ENCODE peak calls at places on chromosome 11, in six cellular contexts. One of them, this sample, is unnamed.

GRCh38 chr11:124761301-124762021 is 629 bp downstream of the ESAM start:
- DNase-seq in tibial nerve: no peak
- DNase-seq in H1: no peak
- DNase-seq in AG10803: no peak
- DNase-seq in LNCaP clone FGC: no peak
- DNase-seq in heart left ventricle: peak
- DNase-seq in this sample: no peak

GRCh38 chr11:100753144-100753543 is 66.1 kb downstream of the ARHGAP42 start:
- DNase-seq in tibial nerve: no peak
- DNase-seq in H1: peak
- DNase-seq in AG10803: no peak
- DNase-seq in LNCaP clone FGC: no peak
- DNase-seq in heart left ventricle: no peak
- DNase-seq in this sample: no peak

GRCh38 chr11:36288442-36289225 is 590 bp downstream of the COMMD9 start:
- DNase-seq in tibial nerve: no peak
- DNase-seq in H1: no peak
- DNase-seq in AG10803: no peak
- DNase-seq in LNCaP clone FGC: no peak
- DNase-seq in heart left ventricle: no peak
- DNase-seq in this sample: no peak

GRCh38 chr11:26841818-26842457 is 120.1 kb upstream of the SLC5A12 start:
- DNase-seq in tibial nerve: no peak
- DNase-seq in H1: no peak
- DNase-seq in AG10803: peak
- DNase-seq in LNCaP clone FGC: no peak
- DNase-seq in heart left ventricle: no peak
- DNase-seq in this sample: no peak

GRCh38 chr11:88411265-88411664 is 73.7 kb upstream of the CTSC start:
- DNase-seq in tibial nerve: no peak
- DNase-seq in H1: no peak
- DNase-seq in AG10803: peak
- DNase-seq in LNCaP clone FGC: no peak
- DNase-seq in heart left ventricle: no peak
- DNase-seq in this sample: no peak

GRCh38 chr11:2097356-2097997 is 41.7 kb downstream of the IGF2 start:
- DNase-seq in tibial nerve: peak
- DNase-seq in H1: peak
- DNase-seq in AG10803: peak
- DNase-seq in LNCaP clone FGC: no peak
- DNase-seq in heart left ventricle: peak
- DNase-seq in this sample: no peak

GRCh38 chr11:72278911-72279310 is 34.9 kb upstream of the PHOX2A start:
- DNase-seq in tibial nerve: no peak
- DNase-seq in H1: no peak
- DNase-seq in AG10803: peak
- DNase-seq in LNCaP clone FGC: no peak
- DNase-seq in heart left ventricle: no peak
- DNase-seq in this sample: no peak

GRCh38 chr11:75442161-75442885 is 9.3 kb upstream of the KLHL35 start:
- DNase-seq in tibial nerve: no peak
- DNase-seq in H1: no peak
- DNase-seq in AG10803: no peak
- DNase-seq in LNCaP clone FGC: no peak
- DNase-seq in heart left ventricle: no peak
- DNase-seq in this sample: no peak

GRCh38 chr11:83827520-83827919 is 541.4 kb upstream of the CCDC90B start:
- DNase-seq in tibial nerve: no peak
- DNase-seq in H1: no peak
- DNase-seq in AG10803: peak
- DNase-seq in LNCaP clone FGC: no peak
- DNase-seq in heart left ventricle: no peak
- DNase-seq in this sample: no peak

GRCh38 chr11:26573896-26574295 is 1.8 kb upstream of the MUC15 start:
- DNase-seq in tibial nerve: no peak
- DNase-seq in H1: no peak
- DNase-seq in AG10803: no peak
- DNase-seq in LNCaP clone FGC: no peak
- DNase-seq in heart left ventricle: no peak
- DNase-seq in this sample: no peak

GRCh38 chr11:63911440-63911839 is 5.5 kb downstream of the RCOR2 start:
- DNase-seq in tibial nerve: no peak
- DNase-seq in H1: no peak
- DNase-seq in AG10803: no peak
- DNase-seq in LNCaP clone FGC: no peak
- DNase-seq in heart left ventricle: no peak
- DNase-seq in this sample: no peak

GRCh38 chr11:72614381-72614780 is 59.8 kb downstream of the PDE2A start:
- DNase-seq in tibial nerve: no peak
- DNase-seq in H1: no peak
- DNase-seq in AG10803: no peak
- DNase-seq in LNCaP clone FGC: no peak
- DNase-seq in heart left ventricle: no peak
- DNase-seq in this sample: no peak

GRCh38 chr11:83127309-83127636 is 29.7 kb upstream of the PCF11 start:
- DNase-seq in tibial nerve: no peak
- DNase-seq in H1: no peak
- DNase-seq in AG10803: no peak
- DNase-seq in LNCaP clone FGC: no peak
- DNase-seq in heart left ventricle: no peak
- DNase-seq in this sample: no peak

GRCh38 chr11:68038718-68039525 is at the start of gene TCIRG1:
- DNase-seq in tibial nerve: peak
- DNase-seq in H1: peak
- DNase-seq in AG10803: peak
- DNase-seq in LNCaP clone FGC: peak
- DNase-seq in heart left ventricle: peak
- DNase-seq in this sample: no peak

GRCh38 chr11:59801981-59802638 is 8.5 kb downstream of the MRPL16 start:
- DNase-seq in tibial nerve: peak
- DNase-seq in H1: no peak
- DNase-seq in AG10803: peak
- DNase-seq in LNCaP clone FGC: no peak
- DNase-seq in heart left ventricle: no peak
- DNase-seq in this sample: no peak

GRCh38 chr11:32152821-32153220 is 61.9 kb downstream of the RCN1 start:
- DNase-seq in tibial nerve: no peak
- DNase-seq in H1: no peak
- DNase-seq in AG10803: no peak
- DNase-seq in LNCaP clone FGC: no peak
- DNase-seq in heart left ventricle: no peak
- DNase-seq in this sample: no peak

GRCh38 chr11:118699508-118700220 is 20.2 kb upstream of the TREH start:
- DNase-seq in tibial nerve: no peak
- DNase-seq in H1: no peak
- DNase-seq in AG10803: no peak
- DNase-seq in LNCaP clone FGC: no peak
- DNase-seq in heart left ventricle: no peak
- DNase-seq in this sample: no peak

GRCh38 chr11:118342503-118343161 is at the start of gene CD3D:
- DNase-seq in tibial nerve: no peak
- DNase-seq in H1: no peak
- DNase-seq in AG10803: no peak
- DNase-seq in LNCaP clone FGC: no peak
- DNase-seq in heart left ventricle: no peak
- DNase-seq in this sample: no peak

GRCh38 chr11:34379081-34379480 is 21.3 kb upstream of the ABTB2 start:
- DNase-seq in tibial nerve: no peak
- DNase-seq in H1: no peak
- DNase-seq in AG10803: no peak
- DNase-seq in LNCaP clone FGC: no peak
- DNase-seq in heart left ventricle: no peak
- DNase-seq in this sample: no peak

GRCh38 chr11:9264381-9265210 is 554 bp downstream of the DENND5A start:
- DNase-seq in tibial nerve: peak
- DNase-seq in H1: no peak
- DNase-seq in AG10803: peak
- DNase-seq in LNCaP clone FGC: no peak
- DNase-seq in heart left ventricle: peak
- DNase-seq in this sample: no peak

GRCh38 chr11:75554258-75555022 is 7.6 kb upstream of the SERPINH1 start:
- DNase-seq in tibial nerve: peak
- DNase-seq in H1: no peak
- DNase-seq in AG10803: peak
- DNase-seq in LNCaP clone FGC: no peak
- DNase-seq in heart left ventricle: peak
- DNase-seq in this sample: no peak

GRCh38 chr11:124801636-124802312 is 1.6 kb upstream of the MSANTD2 start:
- DNase-seq in tibial nerve: no peak
- DNase-seq in H1: no peak
- DNase-seq in AG10803: peak
- DNase-seq in LNCaP clone FGC: no peak
- DNase-seq in heart left ventricle: no peak
- DNase-seq in this sample: no peak

GRCh38 chr11:60485987-60486386 is 6.6 kb upstream of the MS4A12 start:
- DNase-seq in tibial nerve: peak
- DNase-seq in H1: no peak
- DNase-seq in AG10803: no peak
- DNase-seq in LNCaP clone FGC: peak
- DNase-seq in heart left ventricle: no peak
- DNase-seq in this sample: no peak

GRCh38 chr11:7098235-7098832 is 9.5 kb downstream of the RBMXL2 start:
- DNase-seq in tibial nerve: peak
- DNase-seq in H1: no peak
- DNase-seq in AG10803: peak
- DNase-seq in LNCaP clone FGC: peak
- DNase-seq in heart left ventricle: no peak
- DNase-seq in this sample: no peak

GRCh38 chr11:94776351-94777321 is 8.5 kb downstream of the AMOTL1 start:
- DNase-seq in tibial nerve: no peak
- DNase-seq in H1: no peak
- DNase-seq in AG10803: peak
- DNase-seq in LNCaP clone FGC: no peak
- DNase-seq in heart left ventricle: peak
- DNase-seq in this sample: no peak

GRCh38 chr11:116791002-116791812 is 472 bp downstream of the APOA5 start:
- DNase-seq in tibial nerve: peak
- DNase-seq in H1: peak
- DNase-seq in AG10803: peak
- DNase-seq in LNCaP clone FGC: no peak
- DNase-seq in heart left ventricle: peak
- DNase-seq in this sample: peak

GRCh38 chr11:833114-833791 is 501 bp downstream of the CD151 start:
- DNase-seq in tibial nerve: no peak
- DNase-seq in H1: no peak
- DNase-seq in AG10803: peak
- DNase-seq in LNCaP clone FGC: no peak
- DNase-seq in heart left ventricle: peak
- DNase-seq in this sample: no peak

GRCh38 chr11:114821626-114822025 is 143.3 kb downstream of the NXPE2 start:
- DNase-seq in tibial nerve: no peak
- DNase-seq in H1: no peak
- DNase-seq in AG10803: peak
- DNase-seq in LNCaP clone FGC: no peak
- DNase-seq in heart left ventricle: no peak
- DNase-seq in this sample: no peak

GRCh38 chr11:30579348-30579747 is 6.8 kb downstream of the MPPED2 start:
- DNase-seq in tibial nerve: no peak
- DNase-seq in H1: no peak
- DNase-seq in AG10803: no peak
- DNase-seq in LNCaP clone FGC: no peak
- DNase-seq in heart left ventricle: no peak
- DNase-seq in this sample: no peak

GRCh38 chr11:6315811-6316425 is 4.4 kb downstream of the CAVIN3 start:
- DNase-seq in tibial nerve: peak
- DNase-seq in H1: no peak
- DNase-seq in AG10803: peak
- DNase-seq in LNCaP clone FGC: no peak
- DNase-seq in heart left ventricle: peak
- DNase-seq in this sample: no peak

GRCh38 chr11:1226981-1227550 is 4.2 kb downstream of the MUC5B start:
- DNase-seq in tibial nerve: no peak
- DNase-seq in H1: no peak
- DNase-seq in AG10803: no peak
- DNase-seq in LNCaP clone FGC: no peak
- DNase-seq in heart left ventricle: peak
- DNase-seq in this sample: peak

DNA sequence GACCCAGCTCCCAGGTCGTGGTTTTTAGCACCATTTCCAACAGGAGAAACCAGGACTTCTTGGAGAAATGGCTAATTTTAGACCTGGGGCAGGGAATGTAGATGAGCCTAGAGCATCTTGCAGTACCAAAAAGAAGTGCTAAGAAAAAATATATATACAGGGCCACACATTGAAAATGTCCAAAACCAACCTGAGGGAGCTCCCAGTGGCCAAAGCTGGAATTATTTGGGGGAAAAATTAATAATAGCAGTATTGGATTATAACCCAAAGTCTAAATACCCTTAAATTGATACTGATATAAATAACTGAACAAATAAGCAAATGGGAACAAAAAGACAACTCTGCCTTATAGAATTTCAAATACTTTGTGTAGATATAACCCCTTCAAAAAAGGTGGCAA is 108.0 kb downstream of the PARVA start:
- DNase-seq in tibial nerve: no peak
- DNase-seq in H1: no peak
- DNase-seq in AG10803: no peak
- DNase-seq in LNCaP clone FGC: no peak
- DNase-seq in heart left ventricle: no peak
- DNase-seq in this sample: no peak
- TF ChIP-seq CTCF in tibial nerve: no peak
- TF ChIP-seq CTCF in H1: peak
- TF ChIP-seq CTCF in AG10803: peak
- TF ChIP-seq CTCF in LNCaP clone FGC: peak
- TF ChIP-seq CTCF in heart left ventricle: no peak
- TF ChIP-seq CTCF in this sample: peak

GRCh38 chr11:81420668-81421550 is 1312.8 kb downstream of the FAM181B start:
- DNase-seq in tibial nerve: no peak
- DNase-seq in H1: peak
- DNase-seq in AG10803: no peak
- DNase-seq in LNCaP clone FGC: no peak
- DNase-seq in heart left ventricle: no peak
- DNase-seq in this sample: no peak
- TF ChIP-seq CTCF in tibial nerve: no peak
- TF ChIP-seq CTCF in H1: no peak
- TF ChIP-seq CTCF in AG10803: no peak
- TF ChIP-seq CTCF in LNCaP clone FGC: no peak
- TF ChIP-seq CTCF in heart left ventricle: no peak
- TF ChIP-seq CTCF in this sample: peak

GRCh38 chr11:126564588-126564987 is 209.1 kb downstream of the ST3GAL4 start:
- DNase-seq in tibial nerve: no peak
- DNase-seq in H1: peak
- DNase-seq in AG10803: no peak
- DNase-seq in LNCaP clone FGC: no peak
- DNase-seq in heart left ventricle: no peak
- DNase-seq in this sample: no peak
- TF ChIP-seq CTCF in tibial nerve: no peak
- TF ChIP-seq CTCF in H1: peak
- TF ChIP-seq CTCF in AG10803: no peak
- TF ChIP-seq CTCF in LNCaP clone FGC: no peak
- TF ChIP-seq CTCF in heart left ventricle: no peak
- TF ChIP-seq CTCF in this sample: no peak

DNA sequence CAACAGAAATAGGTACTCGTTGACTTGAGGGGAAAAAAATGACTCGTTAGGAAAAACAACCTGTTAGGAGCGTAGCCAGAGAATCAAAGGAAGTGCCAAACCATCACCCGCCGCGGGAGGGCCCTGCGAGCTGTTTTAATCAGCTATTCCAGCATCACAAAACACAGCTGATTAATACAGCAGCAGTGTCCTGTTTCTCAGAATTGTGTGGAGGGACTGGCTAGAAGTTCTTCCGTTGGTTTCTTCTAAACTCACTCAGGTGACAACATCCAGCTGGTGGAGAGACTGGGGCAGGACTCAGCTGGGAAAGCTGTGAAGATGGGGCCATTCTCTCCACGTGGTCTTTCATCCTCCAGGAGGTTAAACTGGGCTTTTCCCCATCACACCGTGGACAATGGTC is 28.0 kb downstream of the HSPA8 start:
- DNase-seq in tibial nerve: no peak
- DNase-seq in H1: no peak
- DNase-seq in AG10803: no peak
- DNase-seq in LNCaP clone FGC: no peak
- DNase-seq in heart left ventricle: no peak
- DNase-seq in this sample: no peak
- TF ChIP-seq CTCF in tibial nerve: no peak
- TF ChIP-seq CTCF in H1: no peak
- TF ChIP-seq CTCF in AG10803: peak
- TF ChIP-seq CTCF in LNCaP clone FGC: no peak
- TF ChIP-seq CTCF in heart left ventricle: no peak
- TF ChIP-seq CTCF in this sample: peak

This sample was measured in D721Med.